ENCODE peak calls at places on chromosomes 11 and 22, in nine cellular contexts. Z is H7, O is cardiac muscle cell, P is BJ, D is neuronal stem cell, M is esophagus squamous epithelium, X is prostate gland, J is small intestine, V is colonic mucosa. G is an unnamed sample.

GRCh38 chr11:25981998-25982397 is 349.9 kb upstream of the ANO3 start:
- DNase-seq in Z (peak; percentile 2), O (peak; percentile 53), P (peak; percentile 16), D (peak; percentile 44), M (no peak), X (no peak), J (peak; percentile 33), V (peak; percentile 18), G (no peak)

GRCh38 chr11:125025968-125026367 is 37.1 kb upstream of the SLC37A2 start:
- DNase-seq in Z (no peak), O (no peak), P (no peak), D (no peak), M (no peak), X (no peak), J (no peak), V (no peak), G (no peak)

GRCh38 chr11:18490319-18490718 is 34.7 kb downstream of the LDHAL6A start:
- DNase-seq in Z (no peak), O (no peak), P (no peak), D (no peak), M (no peak), X (no peak), J (peak; percentile 7), V (no peak), G (no peak)

GRCh38 chr22:19522190-19522880 is 1.9 kb downstream of the CLDN5 start:
- DNase-seq in Z (peak; percentile 73), O (no peak), P (no peak), D (no peak), M (no peak), X (no peak), J (no peak), V (no peak), G (peak; percentile 29)

GRCh38 chr22:30922151-30922611 is 46.4 kb downstream of the MORC2 start:
- DNase-seq in Z (peak; percentile 53), O (no peak), P (no peak), D (no peak), M (no peak), X (peak; percentile 32), J (peak; percentile 76), V (peak; percentile 67), G (peak; percentile 37)

GRCh38 chr11:16873289-16873688 is 134.8 kb downstream of the C11orf58 start:
- DNase-seq in Z (no peak), O (no peak), P (no peak), D (no peak), M (no peak), X (no peak), J (no peak), V (no peak), G (no peak)

GRCh38 chr22:40628354-40629042 is 8.0 kb downstream of the MRTFA start:
- DNase-seq in Z (no peak), O (no peak), P (no peak), D (no peak), M (no peak), X (no peak), J (no peak), V (no peak), G (no peak)

GRCh38 chr11:1603629-1604028 is 4.6 kb downstream of the KRTAP5-3 start:
- DNase-seq in Z (no peak), O (no peak), P (no peak), D (no peak), M (no peak), X (no peak), J (no peak), V (no peak), G (no peak)

GRCh38 chr22:39622881-39623367 is 52.4 kb downstream of the CACNA1I start:
- DNase-seq in Z (peak; percentile 94), O (peak; percentile 66), P (no peak), D (peak; percentile 45), M (no peak), X (no peak), J (peak; percentile 37), V (peak; percentile 70), G (no peak)

GRCh38 chr11:2156416-2157182 is 4.4 kb downstream of the INS start:
- DNase-seq in Z (peak; percentile 96), O (peak; percentile 81), P (no peak), D (peak; percentile 71), M (no peak), X (peak; percentile 69), J (peak; percentile 63), V (peak; percentile 76), G (peak; percentile 71)

GRCh38 chr11:4044971-4045646 is 49.5 kb upstream of the RRM1 start:
- DNase-seq in Z (no peak), O (no peak), P (no peak), D (no peak), M (no peak), X (peak; percentile 65), J (no peak), V (no peak), G (no peak)

GRCh38 chr11:122097419-122098001 is 18.5 kb downstream of the BLID start:
- DNase-seq in Z (no peak), O (no peak), P (no peak), D (no peak), M (no peak), X (peak; percentile 10), J (no peak), V (no peak), G (no peak)

GRCh38 chr11:70077411-70078094 is 564 bp upstream of the ANO1 start:
- DNase-seq in Z (peak; percentile 77), O (no peak), P (no peak), D (no peak), M (no peak), X (no peak), J (no peak), V (no peak), G (no peak)

GRCh38 chr22:50710221-50710620 is 27.8 kb upstream of the ACR start:
- DNase-seq in Z (no peak), O (no peak), P (no peak), D (no peak), M (no peak), X (no peak), J (no peak), V (no peak), G (no peak)

DNA sequence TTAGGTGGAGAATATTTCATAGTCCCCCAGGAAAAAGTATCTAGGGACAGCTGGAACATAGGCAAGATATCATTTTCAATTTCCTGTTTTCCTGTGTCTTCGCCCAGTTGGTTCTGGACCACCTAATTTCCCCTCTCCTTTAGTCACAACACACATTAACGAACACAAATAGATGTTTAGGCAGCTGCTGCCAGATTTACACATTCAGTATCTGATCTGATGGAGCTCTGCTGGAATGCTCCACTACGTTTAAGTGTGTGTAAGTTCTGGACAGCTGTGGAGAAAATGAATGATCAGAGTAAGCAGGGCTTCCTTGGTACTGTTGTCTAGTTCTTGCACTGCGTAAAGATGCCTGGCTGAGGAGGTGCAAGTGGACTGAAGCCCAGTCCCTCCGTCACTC is 36.1 kb upstream of the CLPB start:
- DNase-seq in Z (no peak), O (no peak), P (no peak), D (no peak), M (no peak), X (no peak), J (no peak), V (no peak), G (no peak)
- H3K4me3 ChIP-seq in Z (no peak overlapping the region), O (no peak overlapping the region), P (no peak overlapping the region), D (no peak overlapping the region), M (no peak overlapping the region), X (no peak overlapping the region), J (no peak overlapping the region), V (no peak overlapping the region), G (no peak overlapping the region)

DNA sequence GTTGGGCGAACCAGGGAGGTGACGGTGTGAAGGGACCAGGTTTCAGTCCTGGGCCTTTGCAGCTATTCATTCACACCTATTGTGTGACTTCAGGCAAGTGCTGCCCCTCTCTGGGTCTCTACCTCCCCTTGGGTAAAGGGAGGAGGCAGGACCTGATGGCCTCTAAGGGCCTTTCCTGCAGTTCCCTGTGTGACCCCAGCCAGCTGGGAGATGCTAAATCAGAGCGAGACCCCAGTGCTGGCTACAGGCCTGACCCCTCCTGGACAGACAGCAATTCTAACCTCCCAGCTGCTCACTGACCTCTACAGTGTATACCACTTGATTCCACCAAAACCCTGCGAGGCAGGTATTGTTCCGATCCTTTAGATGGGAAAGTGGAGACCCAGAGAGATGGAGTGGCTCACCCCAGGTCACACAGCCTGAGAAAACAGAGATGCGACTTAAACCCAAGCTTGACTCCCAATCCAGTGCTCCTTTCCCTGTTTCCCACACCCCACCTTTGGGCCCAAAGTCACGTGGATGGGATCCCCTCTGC is 6.2 kb downstream of the MAFF start:
- DNase-seq in Z (peak; percentile 47), O (no peak), P (no peak), D (no peak), M (no peak), X (no peak), J (no peak), V (no peak), G (no peak)
- H3K36me3 ChIP-seq in Z (no peaks in the 10 kb centered on the region), O (no peaks in the 10 kb centered on the region), P (peaks cover 7% of the 10 kb centered on the region), D (no peaks in the 10 kb centered on the region), M (peaks cover 12% of the 10 kb centered on the region), X (no peaks in the 10 kb centered on the region), J (no peaks in the 10 kb centered on the region), V (no peaks in the 10 kb centered on the region), G (peaks cover 42% of the 10 kb centered on the region)

GRCh38 chr11:119155733-119156492 is 7.1 kb downstream of the ABCG4 start:
- DNase-seq in Z (peak; percentile 76), O (no peak), P (no peak), D (no peak), M (no peak), X (no peak), J (no peak), V (peak; percentile 41), G (peak; percentile 43)
- H3K27me3 ChIP-seq in Z (peaks cover 6% of the 10 kb centered on the region), O (peaks cover 7% of the 10 kb centered on the region), P (peaks cover 13% of the 10 kb centered on the region), D (peaks cover 11% of the 10 kb centered on the region), M (no peaks in the 10 kb centered on the region), X (no peaks in the 10 kb centered on the region), J (no peaks in the 10 kb centered on the region), V (peaks cover 3% of the 10 kb centered on the region), G (no peaks in the 10 kb centered on the region)

GRCh38 chr22:22166941-22167713 is 77.5 kb upstream of the VPREB1 start:
- DNase-seq in Z (no peak), O (no peak), P (no peak), D (no peak), M (no peak), X (no peak), J (no peak), V (no peak), G (no peak)
- H3K4me3 ChIP-seq in Z (no peak overlapping the region), O (no peak overlapping the region), P (no peak overlapping the region), D (peak overlapping the region; percentile 32), M (no peak overlapping the region), X (no peak overlapping the region), J (no peak overlapping the region), V (no peak overlapping the region), G (no peak overlapping the region)

GRCh38 chr11:67400251-67400941 is 1.3 kb downstream of the PPP1CA start:
- DNase-seq in Z (no peak), O (no peak), P (no peak), D (no peak), M (no peak), X (no peak), J (peak; percentile 72), V (peak; percentile 53), G (no peak)
- H3K36me3 ChIP-seq in Z (peaks cover 21% of the 10 kb centered on the region), O (peaks cover 20% of the 10 kb centered on the region), P (peaks cover 30% of the 10 kb centered on the region), D (peaks cover 41% of the 10 kb centered on the region), M (peaks cover 54% of the 10 kb centered on the region), X (peaks cover 6% of the 10 kb centered on the region), J (peaks cover 12% of the 10 kb centered on the region), V (peaks cover 17% of the 10 kb centered on the region), G (peaks cover 44% of the 10 kb centered on the region)

GRCh38 chr22:36073476-36073875 is 44.9 kb upstream of the RBFOX2 start:
- DNase-seq in Z (no peak), O (no peak), P (no peak), D (no peak), M (no peak), X (no peak), J (no peak), V (no peak), G (no peak)
- H3K27me3 ChIP-seq in Z (no peaks in the 10 kb centered on the region), O (no peaks in the 10 kb centered on the region), P (no peaks in the 10 kb centered on the region), D (no peaks in the 10 kb centered on the region), M (no peaks in the 10 kb centered on the region), X (no peaks in the 10 kb centered on the region), J (no peaks in the 10 kb centered on the region), V (no peaks in the 10 kb centered on the region), G (no peaks in the 10 kb centered on the region)